ENCODE peak calls at places on chromosomes 2 and 18, in eight cellular contexts. One of them, this sample, is unnamed. For H3K4me1 and H3K27me3, the result is how much of the 10 kb centered on the place peaks cover.

GRCh38 chr18:45320724-45321123 is 294.6 kb upstream of the SLC14A2 start:
- DNase-seq in astrocyte: peak
- DNase-seq in CD4-positive, alpha-beta memory T cell: no peak
- DNase-seq in psoas muscle: no peak
- DNase-seq in adipocyte: peak
- DNase-seq in PC-9: no peak
- DNase-seq in lung: no peak
- DNase-seq in GM23248: peak
- DNase-seq in this sample: no peak

GRCh38 chr18:80198994-80199748 is 48.1 kb downstream of the PARD6G start:
- DNase-seq in astrocyte: no peak
- DNase-seq in adipocyte: no peak
- DNase-seq in psoas muscle: no peak
- DNase-seq in lung: peak
- DNase-seq in GM23248: no peak
- DNase-seq in CD4-positive, alpha-beta memory T cell: no peak
- DNase-seq in PC-9: no peak
- DNase-seq in this sample: no peak

GRCh38 chr2:20322527-20323300 is 27.9 kb downstream of the PUM2 start:
- DNase-seq in PC-9: no peak
- DNase-seq in lung: no peak
- DNase-seq in psoas muscle: no peak
- DNase-seq in astrocyte: no peak
- DNase-seq in adipocyte: no peak
- DNase-seq in GM23248: no peak
- DNase-seq in CD4-positive, alpha-beta memory T cell: no peak
- DNase-seq in this sample: no peak

GRCh38 chr2:25250331-25251031 is 82.1 kb upstream of the POMC start:
- DNase-seq in GM23248: peak
- DNase-seq in psoas muscle: no peak
- DNase-seq in PC-9: no peak
- DNase-seq in CD4-positive, alpha-beta memory T cell: no peak
- DNase-seq in adipocyte: peak
- DNase-seq in astrocyte: peak
- DNase-seq in lung: no peak
- DNase-seq in this sample: no peak

GRCh38 chr2:168573128-168573903 is 117.2 kb downstream of the CERS6 start:
- DNase-seq in GM23248: peak
- DNase-seq in PC-9: no peak
- DNase-seq in adipocyte: peak
- DNase-seq in astrocyte: no peak
- DNase-seq in psoas muscle: no peak
- DNase-seq in lung: no peak
- DNase-seq in CD4-positive, alpha-beta memory T cell: no peak
- DNase-seq in this sample: no peak

GRCh38 chr2:238060096-238060541 is 682 bp upstream of the SCLY start:
- DNase-seq in CD4-positive, alpha-beta memory T cell: no peak
- DNase-seq in PC-9: no peak
- DNase-seq in lung: no peak
- DNase-seq in adipocyte: no peak
- DNase-seq in astrocyte: no peak
- DNase-seq in psoas muscle: no peak
- DNase-seq in GM23248: no peak
- DNase-seq in this sample: no peak

GRCh38 chr2:129069875-129070594 is 751.4 kb upstream of the HS6ST1 start:
- DNase-seq in adipocyte: no peak
- DNase-seq in astrocyte: no peak
- DNase-seq in PC-9: no peak
- DNase-seq in psoas muscle: no peak
- DNase-seq in CD4-positive, alpha-beta memory T cell: no peak
- DNase-seq in GM23248: no peak
- DNase-seq in lung: no peak
- DNase-seq in this sample: no peak

GRCh38 chr2:64400733-64401500 is 53.0 kb upstream of the LGALSL start:
- DNase-seq in lung: no peak
- DNase-seq in adipocyte: no peak
- DNase-seq in PC-9: peak
- DNase-seq in psoas muscle: no peak
- DNase-seq in GM23248: no peak
- DNase-seq in CD4-positive, alpha-beta memory T cell: no peak
- DNase-seq in astrocyte: no peak
- DNase-seq in this sample: no peak

GRCh38 chr2:142545036-142545435 is 332.4 kb upstream of the KYNU start:
- DNase-seq in PC-9: no peak
- DNase-seq in GM23248: no peak
- DNase-seq in lung: no peak
- DNase-seq in astrocyte: no peak
- DNase-seq in adipocyte: peak
- DNase-seq in psoas muscle: no peak
- DNase-seq in CD4-positive, alpha-beta memory T cell: no peak
- DNase-seq in this sample: no peak

GRCh38 chr2:68762112-68762511 is 27.5 kb downstream of the ARHGAP25 start:
- DNase-seq in PC-9: no peak
- DNase-seq in CD4-positive, alpha-beta memory T cell: no peak
- DNase-seq in astrocyte: no peak
- DNase-seq in lung: no peak
- DNase-seq in adipocyte: no peak
- DNase-seq in GM23248: no peak
- DNase-seq in psoas muscle: no peak
- DNase-seq in this sample: no peak
- H3K4me1 ChIP-seq in PC-9: under half
- H3K4me1 ChIP-seq in CD4-positive, alpha-beta memory T cell: half or more
- H3K4me1 ChIP-seq in astrocyte: under half
- H3K4me1 ChIP-seq in lung: under half
- H3K4me1 ChIP-seq in adipocyte: under half
- H3K4me1 ChIP-seq in GM23248: under half
- H3K4me1 ChIP-seq in psoas muscle: under half
- H3K4me1 ChIP-seq in this sample: under half

GRCh38 chr2:61434314-61434713 is 36.6 kb downstream of the USP34 start:
- DNase-seq in lung: no peak
- DNase-seq in GM23248: no peak
- DNase-seq in astrocyte: no peak
- DNase-seq in PC-9: no peak
- DNase-seq in psoas muscle: peak
- DNase-seq in adipocyte: no peak
- DNase-seq in CD4-positive, alpha-beta memory T cell: no peak
- DNase-seq in this sample: no peak

GRCh38 chr2:61435291-61435690 is 35.6 kb downstream of the USP34 start:
- DNase-seq in lung: no peak
- DNase-seq in GM23248: no peak
- DNase-seq in CD4-positive, alpha-beta memory T cell: no peak
- DNase-seq in PC-9: no peak
- DNase-seq in adipocyte: no peak
- DNase-seq in psoas muscle: no peak
- DNase-seq in astrocyte: no peak
- DNase-seq in this sample: no peak

GRCh38 chr2:61431345-61431744 is 39.5 kb downstream of the USP34 start:
- DNase-seq in lung: no peak
- DNase-seq in adipocyte: no peak
- DNase-seq in psoas muscle: no peak
- DNase-seq in PC-9: no peak
- DNase-seq in GM23248: no peak
- DNase-seq in CD4-positive, alpha-beta memory T cell: no peak
- DNase-seq in astrocyte: no peak
- DNase-seq in this sample: no peak

GRCh38 chr2:61432990-61433389 is 37.9 kb downstream of the USP34 start:
- DNase-seq in CD4-positive, alpha-beta memory T cell: no peak
- DNase-seq in GM23248: no peak
- DNase-seq in adipocyte: no peak
- DNase-seq in lung: no peak
- DNase-seq in psoas muscle: no peak
- DNase-seq in astrocyte: no peak
- DNase-seq in PC-9: no peak
- DNase-seq in this sample: no peak

GRCh38 chr2:61433606-61434005 is 37.3 kb downstream of the USP34 start:
- DNase-seq in adipocyte: no peak
- DNase-seq in CD4-positive, alpha-beta memory T cell: no peak
- DNase-seq in lung: no peak
- DNase-seq in psoas muscle: no peak
- DNase-seq in astrocyte: no peak
- DNase-seq in GM23248: no peak
- DNase-seq in PC-9: no peak
- DNase-seq in this sample: no peak
- H3K4me3 ChIP-seq in adipocyte: no peak
- H3K4me3 ChIP-seq in CD4-positive, alpha-beta memory T cell: no peak
- H3K4me3 ChIP-seq in lung: no peak
- H3K4me3 ChIP-seq in psoas muscle: no peak
- H3K4me3 ChIP-seq in astrocyte: no peak
- H3K4me3 ChIP-seq in GM23248: no peak
- H3K4me3 ChIP-seq in PC-9: no peak
- H3K4me3 ChIP-seq in this sample: no peak

DNA sequence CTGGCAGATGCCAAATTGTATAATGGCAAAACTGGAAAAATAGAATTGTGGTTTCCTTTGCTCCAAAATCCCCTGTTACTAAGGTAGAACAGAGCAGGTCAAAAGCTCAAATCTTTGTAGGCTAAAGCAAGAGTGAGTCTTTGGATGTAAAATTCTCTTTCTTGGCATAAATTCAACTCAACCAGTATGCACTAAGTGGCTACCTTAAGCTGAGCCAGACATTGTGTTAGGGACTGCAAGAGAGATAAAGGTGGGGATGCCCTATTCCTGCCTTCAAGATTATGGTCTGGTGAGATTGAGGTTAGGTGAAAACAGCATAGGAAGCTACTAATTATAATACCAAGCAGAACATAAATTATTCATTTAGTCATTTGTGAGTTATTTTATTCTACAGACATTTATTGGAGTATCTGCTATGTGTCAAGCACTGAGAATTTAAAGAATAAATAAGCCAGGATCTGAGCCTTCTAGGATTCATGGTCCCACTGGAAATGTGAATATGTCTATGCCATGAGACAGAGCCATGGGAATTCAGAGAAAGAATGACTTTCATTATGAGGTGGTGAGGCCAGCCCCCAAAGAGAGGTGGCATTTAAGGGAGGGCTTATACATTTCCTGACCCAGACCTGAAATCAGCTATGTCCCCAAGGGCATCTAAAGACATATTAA is 198.0 kb upstream of the NCKAP5 start:
- DNase-seq in lung: no peak
- DNase-seq in PC-9: no peak
- DNase-seq in psoas muscle: no peak
- DNase-seq in GM23248: no peak
- DNase-seq in CD4-positive, alpha-beta memory T cell: no peak
- DNase-seq in astrocyte: no peak
- DNase-seq in adipocyte: no peak
- DNase-seq in this sample: no peak
- H3K27me3 ChIP-seq in lung: under half
- H3K27me3 ChIP-seq in PC-9: under half
- H3K27me3 ChIP-seq in psoas muscle: under half
- H3K27me3 ChIP-seq in GM23248: under half
- H3K27me3 ChIP-seq in CD4-positive, alpha-beta memory T cell: under half
- H3K27me3 ChIP-seq in astrocyte: under half
- H3K27me3 ChIP-seq in adipocyte: under half
- H3K27me3 ChIP-seq in this sample: under half

GRCh38 chr2:11863513-11864328 is 117.3 kb downstream of the LPIN1 start:
- DNase-seq in CD4-positive, alpha-beta memory T cell: peak
- DNase-seq in PC-9: peak
- DNase-seq in GM23248: peak
- DNase-seq in astrocyte: peak
- DNase-seq in adipocyte: peak
- DNase-seq in psoas muscle: peak
- DNase-seq in lung: peak
- DNase-seq in this sample: peak

GRCh38 chr2:11863103-11863502 is 116.7 kb downstream of the LPIN1 start:
- DNase-seq in psoas muscle: no peak
- DNase-seq in adipocyte: no peak
- DNase-seq in GM23248: no peak
- DNase-seq in lung: no peak
- DNase-seq in PC-9: no peak
- DNase-seq in astrocyte: no peak
- DNase-seq in CD4-positive, alpha-beta memory T cell: peak
- DNase-seq in this sample: no peak

GRCh38 chr2:11864724-11865123 is 118.3 kb downstream of the LPIN1 start:
- DNase-seq in astrocyte: no peak
- DNase-seq in psoas muscle: no peak
- DNase-seq in CD4-positive, alpha-beta memory T cell: no peak
- DNase-seq in PC-9: no peak
- DNase-seq in adipocyte: no peak
- DNase-seq in lung: peak
- DNase-seq in GM23248: no peak
- DNase-seq in this sample: no peak

GRCh38 chr2:11861044-11861443 is 114.6 kb downstream of the LPIN1 start:
- DNase-seq in GM23248: no peak
- DNase-seq in psoas muscle: no peak
- DNase-seq in CD4-positive, alpha-beta memory T cell: no peak
- DNase-seq in PC-9: no peak
- DNase-seq in adipocyte: no peak
- DNase-seq in lung: no peak
- DNase-seq in astrocyte: no peak
- DNase-seq in this sample: no peak

DNA sequence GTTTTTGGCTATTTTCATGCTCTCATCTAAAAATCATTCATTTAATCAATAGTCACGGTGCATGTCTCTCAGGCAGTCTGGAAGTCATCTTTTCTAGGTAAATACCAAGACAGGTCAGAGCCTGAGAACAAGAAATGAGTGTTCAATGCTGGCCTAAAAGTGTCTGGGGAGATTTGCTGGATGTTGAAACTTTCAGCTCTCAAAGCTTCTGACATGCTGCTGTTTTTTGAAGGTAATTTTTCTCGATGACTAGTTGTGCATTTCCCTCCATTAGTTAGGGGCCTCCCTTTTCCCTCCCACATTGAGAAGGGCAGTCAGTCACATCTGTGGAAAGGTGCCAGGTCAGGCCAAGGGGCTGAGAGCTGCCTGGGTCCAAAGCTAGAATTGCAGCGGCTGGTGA is 115.6 kb downstream of the LPIN1 start:
- DNase-seq in astrocyte: no peak
- DNase-seq in adipocyte: no peak
- DNase-seq in PC-9: no peak
- DNase-seq in lung: no peak
- DNase-seq in CD4-positive, alpha-beta memory T cell: no peak
- DNase-seq in psoas muscle: no peak
- DNase-seq in GM23248: no peak
- DNase-seq in this sample: no peak
- H3K4me1 ChIP-seq in astrocyte: under half
- H3K4me1 ChIP-seq in adipocyte: under half
- H3K4me1 ChIP-seq in PC-9: under half
- H3K4me1 ChIP-seq in lung: under half
- H3K4me1 ChIP-seq in CD4-positive, alpha-beta memory T cell: under half
- H3K4me1 ChIP-seq in psoas muscle: under half
- H3K4me1 ChIP-seq in GM23248: under half
- H3K4me1 ChIP-seq in this sample: under half

DNA sequence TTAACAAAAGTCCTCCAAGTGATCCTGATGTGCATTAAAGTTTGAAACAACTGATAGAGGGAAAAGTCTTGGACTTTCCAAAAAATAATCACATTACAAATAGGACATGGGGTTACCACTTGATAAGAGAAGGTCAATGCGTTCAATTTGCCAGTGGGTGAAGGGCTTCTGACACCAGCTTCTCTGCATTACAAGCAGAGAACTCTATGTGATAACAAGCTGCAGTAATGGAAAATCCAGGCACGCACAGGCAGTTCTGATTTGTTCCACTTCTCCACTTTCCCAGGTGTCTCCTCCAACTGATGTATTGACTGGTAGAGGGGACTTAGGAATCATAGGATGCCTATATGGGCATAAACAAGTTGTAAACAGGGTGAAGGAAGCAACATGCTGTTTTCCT is 234.0 kb upstream of the MGAT5 start:
- DNase-seq in astrocyte: no peak
- DNase-seq in psoas muscle: no peak
- DNase-seq in lung: no peak
- DNase-seq in GM23248: no peak
- DNase-seq in adipocyte: no peak
- DNase-seq in CD4-positive, alpha-beta memory T cell: no peak
- DNase-seq in PC-9: no peak
- DNase-seq in this sample: no peak
- H3K4me3 ChIP-seq in astrocyte: no peak
- H3K4me3 ChIP-seq in psoas muscle: no peak
- H3K4me3 ChIP-seq in lung: no peak
- H3K4me3 ChIP-seq in GM23248: no peak
- H3K4me3 ChIP-seq in adipocyte: no peak
- H3K4me3 ChIP-seq in CD4-positive, alpha-beta memory T cell: no peak
- H3K4me3 ChIP-seq in PC-9: no peak
- H3K4me3 ChIP-seq in this sample: no peak

GRCh38 chr2:203682688-203683130 is 23.7 kb upstream of the CD28 start:
- DNase-seq in adipocyte: peak
- DNase-seq in GM23248: peak
- DNase-seq in CD4-positive, alpha-beta memory T cell: no peak
- DNase-seq in astrocyte: peak
- DNase-seq in psoas muscle: no peak
- DNase-seq in PC-9: no peak
- DNase-seq in lung: no peak
- DNase-seq in this sample: no peak
- H3K27me3 ChIP-seq in adipocyte: under half
- H3K27me3 ChIP-seq in GM23248: under half
- H3K27me3 ChIP-seq in CD4-positive, alpha-beta memory T cell: under half
- H3K27me3 ChIP-seq in astrocyte: under half
- H3K27me3 ChIP-seq in psoas muscle: under half
- H3K27me3 ChIP-seq in PC-9: under half
- H3K27me3 ChIP-seq in lung: under half
- H3K27me3 ChIP-seq in this sample: under half